ENCODE peak calls at places on chromosomes 13 and 19, in four cellular contexts. P, K, E and S are unnamed samples.
A peak's percentile ranks its signal among the peaks of the same experiment; 100 is the strongest.

GRCh38 chr19:33175886-33176669 is 18.1 kb upstream of the LRP3 start:
- DNase-seq in K (no peak), P (peak; percentile 43), E (no peak), S (peak; percentile 66)

GRCh38 chr13:36124236-36124822 is 6.9 kb downstream of the DCLK1 start:
- DNase-seq in K (no peak), E (no peak), P (no peak), S (no peak)

GRCh38 chr13:113742000-113742441 is 17.0 kb upstream of the TMEM255B start:
- DNase-seq in K (no peak), P (no peak), E (peak; percentile 33), S (peak; percentile 18)

GRCh38 chr13:68929055-68929454 is 1178.6 kb upstream of the ATXN8OS start:
- DNase-seq in P (no peak), E (no peak), K (no peak), S (no peak)

GRCh38 chr13:109699628-109700071 is 86.7 kb downstream of the IRS2 start:
- DNase-seq in P (no peak), K (no peak), E (no peak), S (peak; percentile 4)

GRCh38 chr13:50375792-50376191 is 360.5 kb downstream of the KCNRG start:
- DNase-seq in K (no peak), E (no peak), P (no peak), S (no peak)

GRCh38 chr19:617551-618246 is 15.6 kb downstream of the POLRMT start:
- DNase-seq in P (no peak), E (no peak), K (no peak), S (no peak)

GRCh38 chr19:5407356-5407755 is 47.9 kb upstream of the ZNRF4 start:
- DNase-seq in P (no peak), E (peak; percentile 65), K (no peak), S (peak; percentile 46)

GRCh38 chr19:518292-519231 is 11.3 kb downstream of the TPGS1 start:
- DNase-seq in K (no peak), P (peak; percentile 56), E (peak; percentile 60), S (peak; percentile 55)

GRCh38 chr13:59229401-59229800 is 934.3 kb downstream of the DIAPH3 start:
- DNase-seq in P (no peak), E (no peak), K (no peak), S (no peak)

GRCh38 chr13:50909605-50910482 is at the start of gene RNASEH2B:
- DNase-seq in K (peak; percentile 52), P (peak; percentile 57), E (peak; percentile 71), S (peak; percentile 85)

GRCh38 chr19:46404039-46404883 is 9.1 kb downstream of the CCDC8 start:
- DNase-seq in E (peak; percentile 57), K (no peak), P (peak; percentile 59), S (no peak)

GRCh38 chr19:6593651-6594416 is 2.9 kb upstream of the CD70 start:
- DNase-seq in K (no peak), P (no peak), E (no peak), S (no peak)

GRCh38 chr13:98171806-98172569 is 5.1 kb downstream of the RNF113B start:
- DNase-seq in E (no peak), P (no peak), K (no peak), S (no peak)

GRCh38 chr13:34533941-34534340 is 408.1 kb upstream of the NBEA start:
- DNase-seq in K (no peak), E (no peak), P (no peak), S (no peak)

GRCh38 chr19:55181740-55182139 is 1.7 kb upstream of the SYT5 start:
- DNase-seq in E (no peak), P (no peak), K (no peak), S (no peak)

GRCh38 chr13:46964789-46965527 is 68.1 kb upstream of the HTR2A start:
- DNase-seq in K (no peak), E (no peak), P (no peak), S (no peak)

GRCh38 chr19:55300821-55301458 is 17.1 kb downstream of the BRSK1 start:
- DNase-seq in P (no peak), K (no peak), E (no peak), S (no peak)

GRCh38 chr13:69571606-69572323 is 535.9 kb upstream of the ATXN8OS start:
- DNase-seq in E (no peak), K (no peak), P (no peak), S (no peak)

GRCh38 chr13:112730157-112730671 is 40.4 kb downstream of the ATP11A start:
- DNase-seq in E (no peak), K (no peak), P (no peak), S (no peak)

GRCh38 chr19:46493236-46494114 is 2.2 kb downstream of the PNMA8B start:
- DNase-seq in K (no peak), E (peak; percentile 28), P (no peak), S (no peak)

GRCh38 chr13:101423872-101424271 is 7.6 kb upstream of the NALCN start:
- DNase-seq in E (no peak), K (no peak), P (no peak), S (no peak)

GRCh38 chr19:13847033-13847899 is 29.7 kb upstream of the NANOS3 start:
- DNase-seq in K (peak; percentile 94), E (peak; percentile 83), P (peak; percentile 95), S (peak; percentile 92)

GRCh38 chr19:2609389-2610116 is 92.9 kb downstream of the GNG7 start:
- DNase-seq in E (no peak), P (no peak), K (no peak), S (no peak)

GRCh38 chr13:94710081-94710809 is 2.1 kb downstream of the SOX21 start:
- DNase-seq in E (no peak), P (no peak), K (no peak), S (no peak)

GRCh38 chr13:27783111-27783510 is 9.2 kb upstream of the GSX1 start:
- DNase-seq in K (no peak), E (no peak), P (no peak), S (no peak)

GRCh38 chr13:44373601-44374347 is at the start of gene SERP2:
- DNase-seq in K (no peak), P (peak; percentile 56), E (no peak), S (peak; percentile 61)

GRCh38 chr13:30520571-30520970 is 54.8 kb upstream of the HMGB1 start:
- DNase-seq in K (no peak), E (no peak), P (no peak), S (no peak)

GRCh38 chr19:1047696-1048147 is 7.8 kb downstream of the ABCA7 start:
- DNase-seq in K (no peak), E (no peak), P (no peak), S (no peak)

GRCh38 chr19:48403606-48404005 is 10.1 kb downstream of the GRIN2D start:
- DNase-seq in E (peak; percentile 36), P (no peak), K (no peak), S (peak; percentile 52)

GRCh38 chr19:18271433-18271841 is 2.8 kb downstream of the IQCN start:
- DNase-seq in E (no peak), P (peak; percentile 57), K (no peak), S (peak; percentile 52)

GRCh38 chr13:50915562-50915961 is 6.0 kb downstream of the RNASEH2B start:
- DNase-seq in P (no peak), K (no peak), E (peak; percentile 8), S (peak; percentile 52)

GRCh38 chr13:35767256-35767981 is 290.9 kb upstream of the MAB21L1 start:
- DNase-seq in P (no peak), K (no peak), E (no peak), S (no peak)

GRCh38 chr13:29817604-29818378 is 32.6 kb downstream of the UBL3 start:
- DNase-seq in K (no peak), P (no peak), E (no peak), S (no peak)

GRCh38 chr13:73272831-73273230 is 214.0 kb downstream of the KLF5 start:
- DNase-seq in K (no peak), P (no peak), E (no peak), S (no peak)

GRCh38 chr13:73273276-73273675 is 214.5 kb downstream of the KLF5 start:
- DNase-seq in P (no peak), E (no peak), K (no peak), S (no peak)

GRCh38 chr13:73262862-73263627 is 204.2 kb downstream of the KLF5 start:
- DNase-seq in K (no peak), E (no peak), P (no peak), S (no peak)

GRCh38 chr13:73266640-73267180 is 207.9 kb downstream of the KLF5 start:
- DNase-seq in K (no peak), P (no peak), E (no peak), S (no peak)

DNA sequence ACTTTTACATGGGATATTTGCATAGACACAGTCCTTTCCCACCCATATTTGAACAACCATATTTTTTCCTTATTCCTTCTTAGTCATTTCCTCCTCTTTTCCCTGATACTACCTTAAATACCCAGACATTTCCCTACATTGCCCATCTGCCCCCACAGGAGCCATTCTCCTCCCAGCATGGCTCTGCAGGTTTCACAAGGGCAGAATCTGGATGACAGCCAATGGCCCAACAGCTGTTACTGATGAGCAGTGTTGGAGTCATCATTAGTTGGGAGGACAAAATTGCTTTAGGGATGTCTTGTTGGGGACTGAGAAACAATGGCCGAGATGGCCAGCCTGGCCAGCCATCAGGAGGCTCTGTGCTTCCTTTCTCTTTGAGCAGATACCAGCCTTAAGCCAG is 209.5 kb downstream of the KLF5 start:
- DNase-seq in P (no peak), K (no peak), E (no peak), S (no peak)
- TF ChIP-seq POLR2A in P (no peak), K (no peak), E (no peak), S (no peak)

GRCh38 chr19:19296953-19297689 is 23.2 kb downstream of the SUGP1 start:
- DNase-seq in K (no peak), E (no peak), P (no peak), S (no peak)
- TF ChIP-seq POLR2A in K (no peak), E (no peak), P (no peak), S (no peak)

DNA sequence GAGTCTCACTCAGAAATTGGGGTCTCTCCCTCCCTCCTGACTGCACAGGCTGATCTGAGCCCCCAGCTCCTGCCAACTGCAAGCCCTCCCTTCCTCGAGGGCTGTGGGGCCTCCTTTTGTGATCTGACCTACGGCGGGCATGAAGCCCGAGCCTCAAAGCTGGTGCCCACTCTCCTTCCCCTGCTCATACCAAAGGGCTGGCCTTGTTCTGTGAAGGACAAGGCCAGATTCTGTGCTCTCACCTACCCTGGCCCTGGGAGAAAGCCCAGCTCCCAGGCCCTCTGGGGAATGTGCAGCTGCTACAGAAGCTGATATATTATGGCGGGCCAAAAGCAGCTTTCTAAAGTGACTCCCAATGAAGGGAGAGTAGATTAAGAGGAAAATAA is 9.0 kb upstream of the ECH1 start:
- DNase-seq in P (no peak), E (no peak), K (no peak), S (no peak)
- TF ChIP-seq POLR2A in P (no peak), E (no peak), K (no peak), S (no peak)

DNA sequence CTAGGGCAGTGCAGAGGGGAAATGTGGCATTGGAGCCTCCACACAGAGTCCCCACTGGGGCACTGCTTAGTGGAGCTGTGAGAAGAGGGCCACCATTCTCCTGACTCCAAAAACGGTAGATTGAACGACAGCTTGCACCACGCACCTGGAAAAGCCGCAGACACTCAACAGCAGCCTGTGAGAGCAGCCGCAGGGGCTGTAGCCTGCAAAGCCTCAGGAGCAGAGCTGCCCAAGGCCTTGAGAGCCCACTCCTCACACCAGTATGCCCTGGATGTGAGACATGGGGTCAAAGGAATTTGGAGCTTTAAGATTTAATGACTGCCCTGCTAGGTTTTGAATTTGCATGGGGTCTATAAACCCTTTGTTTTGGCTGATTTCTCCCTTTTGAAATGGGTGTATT is 31.7 kb downstream of the NEK5 start:
- DNase-seq in K (no peak), E (no peak), P (no peak), S (no peak)
- TF ChIP-seq POLR2A in K (no peak), E (no peak), P (no peak), S (no peak)